ENCODE peak calls at places on chromosome 1, in four cellular contexts. G is psoas muscle, Y is KG1, P is breast epithelium. A is an unnamed sample.

GRCh38 chr1:97906567-97907228 is 14.1 kb downstream of the DPYD start:
- DNase-seq in G (peak), Y (no peak), P (no peak), A (peak)

GRCh38 chr1:245046764-245047163 is 108.0 kb upstream of the KIF26B start:
- DNase-seq in P (no peak), Y (no peak), G (no peak), A (no peak)

GRCh38 chr1:226050133-226050532 is 12.4 kb upstream of the H3-3A start:
- DNase-seq in Y (no peak), P (no peak), G (no peak), A (no peak)

GRCh38 chr1:171075041-171075440 is 15.7 kb upstream of the FMO3 start:
- DNase-seq in G (no peak), Y (no peak), P (no peak), A (no peak)

GRCh38 chr1:86703696-86704455 is 500 bp upstream of the SH3GLB1 start:
- DNase-seq in Y (peak), P (peak), G (no peak), A (no peak)

GRCh38 chr1:152111515-152111968 is 3.7 kb downstream of the TCHH start:
- DNase-seq in G (no peak), Y (peak), P (no peak), A (peak)

GRCh38 chr1:9859252-9860014 is 35.7 kb upstream of the CLSTN1 start:
- DNase-seq in G (no peak), Y (no peak), P (peak), A (no peak)

GRCh38 chr1:14924012-14924452 is 229.5 kb upstream of the TMEM51 start:
- DNase-seq in G (peak), Y (no peak), P (peak), A (peak)

GRCh38 chr1:183806086-183806485 is 1.2 kb downstream of the RGL1 start:
- DNase-seq in G (no peak), P (no peak), Y (no peak), A (no peak)

GRCh38 chr1:185695299-185695698 is 38.9 kb upstream of the HMCN1 start:
- DNase-seq in G (no peak), Y (no peak), P (no peak), A (no peak)

GRCh38 chr1:202131956-202132821 is 9.5 kb downstream of the GPR37L1 start:
- DNase-seq in G (peak), P (peak), Y (no peak), A (peak)

GRCh38 chr1:157086299-157086698 is 13.3 kb downstream of the ETV3L start:
- DNase-seq in P (no peak), Y (no peak), G (no peak), A (no peak)

GRCh38 chr1:106889054-106889453 is 167.4 kb upstream of the PRMT6 start:
- DNase-seq in G (no peak), Y (no peak), P (no peak), A (no peak)

GRCh38 chr1:2126331-2127180 is 68.0 kb downstream of the FAAP20 start:
- DNase-seq in G (no peak), Y (peak), P (no peak), A (peak)

GRCh38 chr1:235404190-235404589 is 37.0 kb downstream of the TBCE start:
- DNase-seq in Y (no peak), P (no peak), G (no peak), A (no peak)

GRCh38 chr1:65412984-65413375 is 7.5 kb upstream of the LEPR start:
- DNase-seq in P (no peak), G (no peak), Y (no peak), A (no peak)

GRCh38 chr1:63929106-63929478 is 155.3 kb downstream of the ROR1 start:
- DNase-seq in G (no peak), P (no peak), Y (no peak), A (no peak)

GRCh38 chr1:96367791-96368190 is 353.8 kb upstream of the PTBP2 start:
- DNase-seq in P (no peak), Y (no peak), G (no peak), A (no peak)

GRCh38 chr1:18726388-18726787 is 95.7 kb downstream of the PAX7 start:
- DNase-seq in Y (no peak), P (no peak), G (no peak), A (no peak)